ENCODE peak calls at places on chromosomes 11 and 22, in eight cellular contexts. One of them, this sample, is unnamed.

GRCh38 chr22:39690901-39691620 is 120.5 kb downstream of the CACNA1I start:
- DNase-seq in stimulated activated CD8-positive, alpha-beta memory T cell treated with anti-CD3 and anti-CD28 coated beads, Interleukin-12 subunit alpha, Interleukin-12 subunit beta, amount 100 ng/mL, for 4 hours: no peak
- DNase-seq in upper lobe of right lung: no peak
- DNase-seq in activated CD8-positive, alpha-beta memory T cell treated with anti-CD3 and anti-CD28 coated beads for 48 hours: no peak
- DNase-seq in ELF-1: peak
- DNase-seq in NCI-H2171: no peak
- DNase-seq in natural killer cell treated with Interleukin-12 subunit alpha and Interleukin-12 subunit beta and Interleukin-15 and Interleukin-18, amount 100 ng/mL, for 72 hours: no peak
- DNase-seq in SHP77: no peak
- DNase-seq in this sample: peak

GRCh38 chr11:1234054-1234720 is 11.3 kb downstream of the MUC5B start:
- DNase-seq in stimulated activated CD8-positive, alpha-beta memory T cell treated with anti-CD3 and anti-CD28 coated beads, Interleukin-12 subunit alpha, Interleukin-12 subunit beta, amount 100 ng/mL, for 4 hours: no peak
- DNase-seq in upper lobe of right lung: peak
- DNase-seq in activated CD8-positive, alpha-beta memory T cell treated with anti-CD3 and anti-CD28 coated beads for 48 hours: no peak
- DNase-seq in SHP77: no peak
- DNase-seq in natural killer cell treated with Interleukin-12 subunit alpha and Interleukin-12 subunit beta and Interleukin-15 and Interleukin-18, amount 100 ng/mL, for 72 hours: peak
- DNase-seq in ELF-1: no peak
- DNase-seq in NCI-H2171: no peak
- DNase-seq in this sample: no peak

GRCh38 chr22:22992474-22992873 is 77.8 kb upstream of the GNAZ start:
- DNase-seq in natural killer cell treated with Interleukin-12 subunit alpha and Interleukin-12 subunit beta and Interleukin-15 and Interleukin-18, amount 100 ng/mL, for 72 hours: no peak
- DNase-seq in NCI-H2171: no peak
- DNase-seq in SHP77: no peak
- DNase-seq in activated CD8-positive, alpha-beta memory T cell treated with anti-CD3 and anti-CD28 coated beads for 48 hours: no peak
- DNase-seq in upper lobe of right lung: no peak
- DNase-seq in ELF-1: no peak
- DNase-seq in stimulated activated CD8-positive, alpha-beta memory T cell treated with anti-CD3 and anti-CD28 coated beads, Interleukin-12 subunit alpha, Interleukin-12 subunit beta, amount 100 ng/mL, for 4 hours: no peak
- DNase-seq in this sample: no peak

GRCh38 chr11:78453140-78453935 is 35.7 kb upstream of the GAB2 start:
- DNase-seq in SHP77: no peak
- DNase-seq in stimulated activated CD8-positive, alpha-beta memory T cell treated with anti-CD3 and anti-CD28 coated beads, Interleukin-12 subunit alpha, Interleukin-12 subunit beta, amount 100 ng/mL, for 4 hours: no peak
- DNase-seq in activated CD8-positive, alpha-beta memory T cell treated with anti-CD3 and anti-CD28 coated beads for 48 hours: no peak
- DNase-seq in NCI-H2171: no peak
- DNase-seq in ELF-1: no peak
- DNase-seq in natural killer cell treated with Interleukin-12 subunit alpha and Interleukin-12 subunit beta and Interleukin-15 and Interleukin-18, amount 100 ng/mL, for 72 hours: no peak
- DNase-seq in upper lobe of right lung: no peak
- DNase-seq in this sample: no peak

GRCh38 chr11:112321521-112322172 is 61.0 kb upstream of the PLET1 start:
- DNase-seq in natural killer cell treated with Interleukin-12 subunit alpha and Interleukin-12 subunit beta and Interleukin-15 and Interleukin-18, amount 100 ng/mL, for 72 hours: no peak
- DNase-seq in activated CD8-positive, alpha-beta memory T cell treated with anti-CD3 and anti-CD28 coated beads for 48 hours: no peak
- DNase-seq in SHP77: peak
- DNase-seq in ELF-1: no peak
- DNase-seq in upper lobe of right lung: peak
- DNase-seq in stimulated activated CD8-positive, alpha-beta memory T cell treated with anti-CD3 and anti-CD28 coated beads, Interleukin-12 subunit alpha, Interleukin-12 subunit beta, amount 100 ng/mL, for 4 hours: no peak
- DNase-seq in NCI-H2171: peak
- DNase-seq in this sample: peak

GRCh38 chr22:49192180-49192856 is 635.4 kb downstream of the BRD1 start:
- DNase-seq in stimulated activated CD8-positive, alpha-beta memory T cell treated with anti-CD3 and anti-CD28 coated beads, Interleukin-12 subunit alpha, Interleukin-12 subunit beta, amount 100 ng/mL, for 4 hours: no peak
- DNase-seq in upper lobe of right lung: no peak
- DNase-seq in NCI-H2171: peak
- DNase-seq in activated CD8-positive, alpha-beta memory T cell treated with anti-CD3 and anti-CD28 coated beads for 48 hours: no peak
- DNase-seq in ELF-1: no peak
- DNase-seq in SHP77: no peak
- DNase-seq in natural killer cell treated with Interleukin-12 subunit alpha and Interleukin-12 subunit beta and Interleukin-15 and Interleukin-18, amount 100 ng/mL, for 72 hours: no peak
- DNase-seq in this sample: no peak

GRCh38 chr11:69126286-69126685 is 29.4 kb upstream of the SMIM38 start:
- DNase-seq in NCI-H2171: no peak
- DNase-seq in SHP77: no peak
- DNase-seq in activated CD8-positive, alpha-beta memory T cell treated with anti-CD3 and anti-CD28 coated beads for 48 hours: no peak
- DNase-seq in natural killer cell treated with Interleukin-12 subunit alpha and Interleukin-12 subunit beta and Interleukin-15 and Interleukin-18, amount 100 ng/mL, for 72 hours: no peak
- DNase-seq in stimulated activated CD8-positive, alpha-beta memory T cell treated with anti-CD3 and anti-CD28 coated beads, Interleukin-12 subunit alpha, Interleukin-12 subunit beta, amount 100 ng/mL, for 4 hours: no peak
- DNase-seq in ELF-1: no peak
- DNase-seq in upper lobe of right lung: peak
- DNase-seq in this sample: no peak

GRCh38 chr11:64728757-64729365 is 5.9 kb upstream of the NRXN2 start:
- DNase-seq in natural killer cell treated with Interleukin-12 subunit alpha and Interleukin-12 subunit beta and Interleukin-15 and Interleukin-18, amount 100 ng/mL, for 72 hours: no peak
- DNase-seq in ELF-1: no peak
- DNase-seq in NCI-H2171: no peak
- DNase-seq in SHP77: no peak
- DNase-seq in upper lobe of right lung: peak
- DNase-seq in activated CD8-positive, alpha-beta memory T cell treated with anti-CD3 and anti-CD28 coated beads for 48 hours: no peak
- DNase-seq in stimulated activated CD8-positive, alpha-beta memory T cell treated with anti-CD3 and anti-CD28 coated beads, Interleukin-12 subunit alpha, Interleukin-12 subunit beta, amount 100 ng/mL, for 4 hours: no peak
- DNase-seq in this sample: no peak

GRCh38 chr11:61854966-61855714 is 27.0 kb downstream of the FADS2 start:
- DNase-seq in natural killer cell treated with Interleukin-12 subunit alpha and Interleukin-12 subunit beta and Interleukin-15 and Interleukin-18, amount 100 ng/mL, for 72 hours: peak
- DNase-seq in SHP77: no peak
- DNase-seq in upper lobe of right lung: no peak
- DNase-seq in stimulated activated CD8-positive, alpha-beta memory T cell treated with anti-CD3 and anti-CD28 coated beads, Interleukin-12 subunit alpha, Interleukin-12 subunit beta, amount 100 ng/mL, for 4 hours: no peak
- DNase-seq in NCI-H2171: no peak
- DNase-seq in activated CD8-positive, alpha-beta memory T cell treated with anti-CD3 and anti-CD28 coated beads for 48 hours: no peak
- DNase-seq in ELF-1: no peak
- DNase-seq in this sample: no peak

GRCh38 chr11:29612423-29612822 is 404.4 kb downstream of the KCNA4 start:
- DNase-seq in NCI-H2171: no peak
- DNase-seq in upper lobe of right lung: no peak
- DNase-seq in SHP77: no peak
- DNase-seq in natural killer cell treated with Interleukin-12 subunit alpha and Interleukin-12 subunit beta and Interleukin-15 and Interleukin-18, amount 100 ng/mL, for 72 hours: no peak
- DNase-seq in activated CD8-positive, alpha-beta memory T cell treated with anti-CD3 and anti-CD28 coated beads for 48 hours: no peak
- DNase-seq in ELF-1: no peak
- DNase-seq in stimulated activated CD8-positive, alpha-beta memory T cell treated with anti-CD3 and anti-CD28 coated beads, Interleukin-12 subunit alpha, Interleukin-12 subunit beta, amount 100 ng/mL, for 4 hours: no peak
- DNase-seq in this sample: peak